ENCODE peak calls at places on chromosomes 16 and 17, in five cellular contexts. One of them, this sample, is unnamed.

GRCh38 chr16:78323315-78323714 is 223.9 kb downstream of the WWOX start:
- DNase-seq in SJSA1: no peak
- DNase-seq in upper lobe of right lung: no peak
- DNase-seq in CD8-positive, alpha-beta T cell: no peak
- DNase-seq in mammary epithelial cell: no peak
- DNase-seq in this sample: no peak

GRCh38 chr17:55577011-55577586 is 65.8 kb upstream of the SMIM36 start:
- DNase-seq in SJSA1: peak; percentile 89
- DNase-seq in upper lobe of right lung: no peak
- DNase-seq in CD8-positive, alpha-beta T cell: peak; percentile 29
- DNase-seq in mammary epithelial cell: peak; percentile 84
- DNase-seq in this sample: no peak

GRCh38 chr17:1485311-1485747 is 7.2 kb downstream of the MYO1C start:
- DNase-seq in SJSA1: no peak
- DNase-seq in upper lobe of right lung: peak; percentile 79
- DNase-seq in CD8-positive, alpha-beta T cell: peak; percentile 36
- DNase-seq in mammary epithelial cell: no peak
- DNase-seq in this sample: no peak

GRCh38 chr17:55500103-55500502 is 11.1 kb downstream of the SMIM36 start:
- DNase-seq in SJSA1: no peak
- DNase-seq in upper lobe of right lung: no peak
- DNase-seq in CD8-positive, alpha-beta T cell: no peak
- DNase-seq in mammary epithelial cell: no peak
- DNase-seq in this sample: no peak

GRCh38 chr16:63289834-63290460 is 1253.7 kb upstream of the CDH8 start:
- DNase-seq in SJSA1: peak; percentile 1
- DNase-seq in upper lobe of right lung: peak; percentile 31
- DNase-seq in CD8-positive, alpha-beta T cell: no peak
- DNase-seq in mammary epithelial cell: no peak
- DNase-seq in this sample: peak; percentile 33

GRCh38 chr17:45752246-45752645 is 31.9 kb upstream of the CRHR1 start:
- DNase-seq in SJSA1: no peak
- DNase-seq in upper lobe of right lung: no peak
- DNase-seq in CD8-positive, alpha-beta T cell: no peak
- DNase-seq in mammary epithelial cell: no peak
- DNase-seq in this sample: no peak

GRCh38 chr16:49652441-49653175 is 203.3 kb downstream of the ZNF423 start:
- DNase-seq in SJSA1: no peak
- DNase-seq in upper lobe of right lung: no peak
- DNase-seq in CD8-positive, alpha-beta T cell: no peak
- DNase-seq in mammary epithelial cell: no peak
- DNase-seq in this sample: no peak

GRCh38 chr17:59623151-59623550 is 3.5 kb downstream of the CLTC start:
- DNase-seq in SJSA1: no peak
- DNase-seq in upper lobe of right lung: no peak
- DNase-seq in CD8-positive, alpha-beta T cell: no peak
- DNase-seq in mammary epithelial cell: no peak
- DNase-seq in this sample: no peak

GRCh38 chr16:75679366-75679765 is 2.6 kb upstream of the CPHXL2 start:
- DNase-seq in SJSA1: no peak
- DNase-seq in upper lobe of right lung: no peak
- DNase-seq in CD8-positive, alpha-beta T cell: no peak
- DNase-seq in mammary epithelial cell: no peak
- DNase-seq in this sample: no peak

GRCh38 chr17:5618511-5618910 is 34.2 kb upstream of the NLRP1 start:
- DNase-seq in SJSA1: no peak
- DNase-seq in upper lobe of right lung: no peak
- DNase-seq in CD8-positive, alpha-beta T cell: no peak
- DNase-seq in mammary epithelial cell: no peak
- DNase-seq in this sample: no peak

GRCh38 chr16:63361032-63361624 is 1324.9 kb upstream of the CDH8 start:
- DNase-seq in SJSA1: peak; percentile 16
- DNase-seq in upper lobe of right lung: no peak
- DNase-seq in CD8-positive, alpha-beta T cell: no peak
- DNase-seq in mammary epithelial cell: peak; percentile 28
- DNase-seq in this sample: no peak

GRCh38 chr16:24989417-24989978 is 25.7 kb downstream of the ARHGAP17 start:
- DNase-seq in SJSA1: no peak
- DNase-seq in upper lobe of right lung: no peak
- DNase-seq in CD8-positive, alpha-beta T cell: no peak
- DNase-seq in mammary epithelial cell: no peak
- DNase-seq in this sample: no peak
- H3K27ac ChIP-seq in SJSA1: peak overlapping the region; percentile 99
- H3K27ac ChIP-seq in upper lobe of right lung: no peak overlapping the region
- H3K27ac ChIP-seq in CD8-positive, alpha-beta T cell: no peak overlapping the region
- H3K27ac ChIP-seq in mammary epithelial cell: no peak overlapping the region
- H3K27ac ChIP-seq in this sample: no peak overlapping the region

GRCh38 chr16:2752850-2753522 is 548 bp downstream of the SRRM2 start:
- DNase-seq in SJSA1: no peak
- DNase-seq in upper lobe of right lung: peak; percentile 93
- DNase-seq in CD8-positive, alpha-beta T cell: peak; percentile 61
- DNase-seq in mammary epithelial cell: peak; percentile 76
- DNase-seq in this sample: no peak
- H3K4me1 ChIP-seq in SJSA1: peaks cover 17% of the 10 kb centered on the region
- H3K4me1 ChIP-seq in upper lobe of right lung: peaks cover 40% of the 10 kb centered on the region
- H3K4me1 ChIP-seq in CD8-positive, alpha-beta T cell: peaks cover 43% of the 10 kb centered on the region
- H3K4me1 ChIP-seq in mammary epithelial cell: peaks cover 21% of the 10 kb centered on the region
- H3K4me1 ChIP-seq in this sample: peaks cover 6% of the 10 kb centered on the region

GRCh38 chr16:83792391-83792790 is 15.4 kb upstream of the HSBP1 start:
- DNase-seq in SJSA1: no peak
- DNase-seq in upper lobe of right lung: no peak
- DNase-seq in CD8-positive, alpha-beta T cell: no peak
- DNase-seq in mammary epithelial cell: no peak
- DNase-seq in this sample: no peak
- H3K27me3 ChIP-seq in SJSA1: no peaks in the 10 kb centered on the region
- H3K27me3 ChIP-seq in upper lobe of right lung: no peaks in the 10 kb centered on the region
- H3K27me3 ChIP-seq in CD8-positive, alpha-beta T cell: no peaks in the 10 kb centered on the region
- H3K27me3 ChIP-seq in mammary epithelial cell: no peaks in the 10 kb centered on the region
- H3K27me3 ChIP-seq in this sample: no peaks in the 10 kb centered on the region

GRCh38 chr17:42849451-42850157 is 1.4 kb upstream of the AOC3 start:
- DNase-seq in SJSA1: no peak
- DNase-seq in upper lobe of right lung: no peak
- DNase-seq in CD8-positive, alpha-beta T cell: no peak
- DNase-seq in mammary epithelial cell: no peak
- DNase-seq in this sample: no peak
- H3K27ac ChIP-seq in SJSA1: no peak overlapping the region
- H3K27ac ChIP-seq in upper lobe of right lung: no peak overlapping the region
- H3K27ac ChIP-seq in CD8-positive, alpha-beta T cell: no peak overlapping the region
- H3K27ac ChIP-seq in mammary epithelial cell: no peak overlapping the region
- H3K27ac ChIP-seq in this sample: no peak overlapping the region

DNA sequence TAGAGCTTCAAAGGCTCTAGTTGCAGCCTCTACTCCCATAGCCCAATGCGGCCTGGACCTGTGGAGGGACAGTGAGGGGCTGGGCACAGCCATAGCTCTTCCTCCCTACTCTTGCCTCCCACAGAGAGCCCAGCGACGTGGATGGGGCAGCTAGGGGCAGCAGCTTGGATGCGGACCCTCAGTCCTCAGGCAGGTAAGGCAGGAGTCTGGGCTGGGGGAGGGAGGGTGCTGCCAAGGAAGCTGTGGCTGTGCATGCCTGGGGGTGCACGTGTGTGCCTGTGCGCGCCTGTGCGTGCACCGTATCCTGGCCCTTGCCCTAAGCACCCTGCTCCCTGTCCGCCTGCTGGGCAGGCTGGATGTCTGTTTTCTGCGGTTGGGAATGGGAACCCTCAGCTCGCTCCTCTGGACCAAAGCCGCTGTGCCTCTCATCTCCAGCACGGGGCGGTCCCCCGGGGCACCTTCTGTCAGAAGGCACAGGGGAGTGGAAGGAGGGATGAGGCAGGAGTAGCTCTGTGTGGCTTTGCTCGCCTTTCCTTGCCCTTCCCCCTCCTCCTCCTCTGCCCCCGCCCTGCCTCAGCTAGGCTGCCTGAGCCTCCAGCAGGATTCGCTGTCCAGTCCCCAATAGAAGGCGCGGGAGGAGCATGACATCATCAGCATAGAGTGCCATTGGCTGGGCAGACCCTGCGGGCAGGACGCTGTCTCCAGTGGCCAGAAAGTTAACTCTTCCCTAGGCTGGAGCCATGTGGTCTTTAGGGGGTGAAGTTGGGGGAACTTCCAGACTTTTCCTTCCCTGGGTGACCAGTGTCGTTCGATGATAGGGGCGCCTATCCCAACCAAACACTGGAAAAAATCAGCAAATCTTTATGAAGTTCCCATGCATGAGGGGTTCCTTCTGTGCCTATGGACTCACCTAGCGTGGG is 797 bp downstream of the PRCD start:
- DNase-seq in SJSA1: peak; percentile 91
- DNase-seq in upper lobe of right lung: peak; percentile 92
- DNase-seq in CD8-positive, alpha-beta T cell: no peak
- DNase-seq in mammary epithelial cell: peak; percentile 92
- DNase-seq in this sample: peak; percentile 94
- H3K4me1 ChIP-seq in SJSA1: peaks cover 28% of the 10 kb centered on the region
- H3K4me1 ChIP-seq in upper lobe of right lung: peaks cover 49% of the 10 kb centered on the region
- H3K4me1 ChIP-seq in CD8-positive, alpha-beta T cell: peaks cover 17% of the 10 kb centered on the region
- H3K4me1 ChIP-seq in mammary epithelial cell: peaks cover 24% of the 10 kb centered on the region
- H3K4me1 ChIP-seq in this sample: no peaks in the 10 kb centered on the region

GRCh38 chr16:4700997-4701743 is 7.8 kb downstream of the NUDT16L1 start:
- DNase-seq in SJSA1: no peak
- DNase-seq in upper lobe of right lung: no peak
- DNase-seq in CD8-positive, alpha-beta T cell: no peak
- DNase-seq in mammary epithelial cell: no peak
- DNase-seq in this sample: no peak

GRCh38 chr16:4700380-4700996 is 7.1 kb downstream of the NUDT16L1 start:
- DNase-seq in SJSA1: no peak
- DNase-seq in upper lobe of right lung: no peak
- DNase-seq in CD8-positive, alpha-beta T cell: peak; percentile 67
- DNase-seq in mammary epithelial cell: peak; percentile 73
- DNase-seq in this sample: peak; percentile 20

GRCh38 chr16:4703906-4704305 is 10.5 kb downstream of the NUDT16L1 start:
- DNase-seq in SJSA1: no peak
- DNase-seq in upper lobe of right lung: no peak
- DNase-seq in CD8-positive, alpha-beta T cell: no peak
- DNase-seq in mammary epithelial cell: no peak
- DNase-seq in this sample: no peak

GRCh38 chr16:4702466-4702808 is 9.1 kb downstream of the NUDT16L1 start:
- DNase-seq in SJSA1: no peak
- DNase-seq in upper lobe of right lung: no peak
- DNase-seq in CD8-positive, alpha-beta T cell: no peak
- DNase-seq in mammary epithelial cell: no peak
- DNase-seq in this sample: no peak

GRCh38 chr16:4701791-4702465 is 8.6 kb downstream of the NUDT16L1 start:
- DNase-seq in SJSA1: no peak
- DNase-seq in upper lobe of right lung: no peak
- DNase-seq in CD8-positive, alpha-beta T cell: no peak
- DNase-seq in mammary epithelial cell: no peak
- DNase-seq in this sample: no peak
- H3K27me3 ChIP-seq in SJSA1: no peaks in the 10 kb centered on the region
- H3K27me3 ChIP-seq in upper lobe of right lung: no peaks in the 10 kb centered on the region
- H3K27me3 ChIP-seq in CD8-positive, alpha-beta T cell: no peaks in the 10 kb centered on the region
- H3K27me3 ChIP-seq in mammary epithelial cell: no peaks in the 10 kb centered on the region
- H3K27me3 ChIP-seq in this sample: no peaks in the 10 kb centered on the region

GRCh38 chr17:32496348-32497078 is 9.7 kb downstream of the CDK5R1 start:
- DNase-seq in SJSA1: peak; percentile 87
- DNase-seq in upper lobe of right lung: peak; percentile 47
- DNase-seq in CD8-positive, alpha-beta T cell: no peak
- DNase-seq in mammary epithelial cell: peak; percentile 73
- DNase-seq in this sample: peak; percentile 95

GRCh38 chr17:32493581-32494513 is 7.1 kb downstream of the CDK5R1 start:
- DNase-seq in SJSA1: no peak
- DNase-seq in upper lobe of right lung: peak; percentile 58
- DNase-seq in CD8-positive, alpha-beta T cell: no peak
- DNase-seq in mammary epithelial cell: no peak
- DNase-seq in this sample: no peak

GRCh38 chr17:32492648-32493289 is 6.0 kb downstream of the CDK5R1 start:
- DNase-seq in SJSA1: no peak
- DNase-seq in upper lobe of right lung: peak; percentile 51
- DNase-seq in CD8-positive, alpha-beta T cell: no peak
- DNase-seq in mammary epithelial cell: no peak
- DNase-seq in this sample: no peak

GRCh38 chr17:32495347-32496253 is 8.8 kb downstream of the CDK5R1 start:
- DNase-seq in SJSA1: no peak
- DNase-seq in upper lobe of right lung: peak; percentile 69
- DNase-seq in CD8-positive, alpha-beta T cell: peak; percentile 43
- DNase-seq in mammary epithelial cell: no peak
- DNase-seq in this sample: no peak

GRCh38 chr17:32494621-32495346 is 8.0 kb downstream of the CDK5R1 start:
- DNase-seq in SJSA1: no peak
- DNase-seq in upper lobe of right lung: no peak
- DNase-seq in CD8-positive, alpha-beta T cell: no peak
- DNase-seq in mammary epithelial cell: no peak
- DNase-seq in this sample: no peak
- H3K27ac ChIP-seq in SJSA1: no peak overlapping the region
- H3K27ac ChIP-seq in upper lobe of right lung: no peak overlapping the region
- H3K27ac ChIP-seq in CD8-positive, alpha-beta T cell: no peak overlapping the region
- H3K27ac ChIP-seq in mammary epithelial cell: no peak overlapping the region
- H3K27ac ChIP-seq in this sample: no peak overlapping the region

DNA sequence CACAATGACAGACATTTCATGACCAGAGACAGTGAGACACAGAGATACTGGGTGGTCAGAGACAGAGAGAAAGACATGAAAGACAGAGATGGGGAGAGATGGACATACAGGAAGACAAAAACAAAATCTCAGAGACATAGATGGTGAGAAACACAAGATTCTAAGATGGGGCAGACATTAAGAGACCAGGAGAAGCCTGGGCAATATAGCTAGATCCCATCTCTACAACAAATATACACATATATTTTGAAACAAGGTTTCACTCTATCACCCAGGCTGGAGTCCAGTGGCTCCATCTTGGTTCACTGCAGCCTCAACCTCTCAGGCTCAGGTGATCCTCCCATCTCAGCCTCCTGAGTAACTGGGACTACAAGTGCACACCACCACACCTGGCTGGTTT is 2.3 kb downstream of the SEPTIN1 start:
- DNase-seq in SJSA1: no peak
- DNase-seq in upper lobe of right lung: no peak
- DNase-seq in CD8-positive, alpha-beta T cell: no peak
- DNase-seq in mammary epithelial cell: no peak
- DNase-seq in this sample: no peak
- H3K4me1 ChIP-seq in SJSA1: peaks cover 22% of the 10 kb centered on the region
- H3K4me1 ChIP-seq in upper lobe of right lung: peaks cover 16% of the 10 kb centered on the region
- H3K4me1 ChIP-seq in CD8-positive, alpha-beta T cell: peaks cover 63% of the 10 kb centered on the region
- H3K4me1 ChIP-seq in mammary epithelial cell: peaks cover 16% of the 10 kb centered on the region
- H3K4me1 ChIP-seq in this sample: no peaks in the 10 kb centered on the region

GRCh38 chr17:82374626-82375331 is 3.2 kb downstream of the UTS2R start:
- DNase-seq in SJSA1: no peak
- DNase-seq in upper lobe of right lung: no peak
- DNase-seq in CD8-positive, alpha-beta T cell: no peak
- DNase-seq in mammary epithelial cell: no peak
- DNase-seq in this sample: no peak
- H3K27me3 ChIP-seq in SJSA1: peaks cover 57% of the 10 kb centered on the region
- H3K27me3 ChIP-seq in upper lobe of right lung: peaks cover 91% of the 10 kb centered on the region
- H3K27me3 ChIP-seq in CD8-positive, alpha-beta T cell: peaks cover 9% of the 10 kb centered on the region
- H3K27me3 ChIP-seq in mammary epithelial cell: peaks cover 45% of the 10 kb centered on the region
- H3K27me3 ChIP-seq in this sample: peaks cover 84% of the 10 kb centered on the region

GRCh38 chr17:3471599-3471998 is at the start of gene SPATA22:
- DNase-seq in SJSA1: no peak
- DNase-seq in upper lobe of right lung: no peak
- DNase-seq in CD8-positive, alpha-beta T cell: no peak
- DNase-seq in mammary epithelial cell: no peak
- DNase-seq in this sample: no peak
- H3K27ac ChIP-seq in SJSA1: no peak within 1 kb of the TSS
- H3K27ac ChIP-seq in upper lobe of right lung: no peak within 1 kb of the TSS
- H3K27ac ChIP-seq in CD8-positive, alpha-beta T cell: no peak within 1 kb of the TSS
- H3K27ac ChIP-seq in mammary epithelial cell: no peak within 1 kb of the TSS
- H3K27ac ChIP-seq in this sample: no peak within 1 kb of the TSS